ENCODE peak calls at places on chromosomes 6 and 20, in ten cellular contexts. J is NCI-H748 treated with DMSO at 0.1 percent for 48 hours; O is HT1080; E is fibroblast of gingiva; L is activated CD4-positive, CD25-positive, alpha-beta regulatory T cell; V is GM12891; H is GM10248; U is effector CD4-positive, alpha-beta T cell; M is NCI-H774; S is bronchial epithelial cell. Q is an unnamed sample.

GRCh38 chr6:13715444-13715883 is 3.8 kb upstream of the RANBP9 start:
- DNase-seq in L (no peak), J (no peak), H (peak), E (no peak), S (peak), V (no peak), O (peak), U (no peak), M (no peak), Q (no peak)

GRCh38 chr6:111918825-111919224 is 45.6 kb upstream of the FYN start:
- DNase-seq in H (no peak), J (no peak), O (peak), E (no peak), L (no peak), S (no peak), M (no peak), U (no peak), V (no peak), Q (no peak)

GRCh38 chr20:31830406-31830981 is 11.3 kb downstream of the MYLK2 start:
- DNase-seq in O (no peak), E (no peak), M (no peak), S (no peak), U (no peak), J (no peak), V (no peak), H (no peak), L (no peak), Q (no peak)

GRCh38 chr20:57698191-57698866 is 11.5 kb downstream of the PMEPA1 start:
- DNase-seq in J (no peak), V (no peak), H (no peak), U (no peak), O (peak), S (peak), L (peak), M (no peak), E (peak), Q (no peak)

GRCh38 chr6:54283877-54284860 is 24.1 kb upstream of the TINAG start:
- DNase-seq in H (no peak), U (no peak), O (no peak), M (no peak), V (no peak), E (no peak), S (no peak), J (no peak), L (no peak), Q (no peak)

GRCh38 chr20:25534845-25535244 is 50.5 kb downstream of the NINL start:
- DNase-seq in S (no peak), V (no peak), U (no peak), J (no peak), H (no peak), E (no peak), M (no peak), O (no peak), L (no peak), Q (no peak)

GRCh38 chr20:58793512-58794420 is 56.9 kb downstream of the GNAS-AS1 start:
- DNase-seq in H (no peak), E (no peak), J (no peak), U (no peak), L (no peak), O (no peak), V (no peak), S (no peak), M (no peak), Q (no peak)

GRCh38 chr6:150008588-150008987 is 16.7 kb downstream of the RAET1L start:
- DNase-seq in M (no peak), V (no peak), H (no peak), L (no peak), S (peak), J (no peak), O (peak), U (no peak), E (no peak), Q (no peak)

GRCh38 chr6:16681260-16681873 is 79.9 kb downstream of the ATXN1 start:
- DNase-seq in E (peak), U (no peak), L (no peak), M (no peak), S (peak), O (peak), H (no peak), V (no peak), J (no peak), Q (no peak)

GRCh38 chr6:159926542-159927203 is 35.9 kb downstream of the MAS1 start:
- DNase-seq in U (no peak), S (no peak), E (no peak), L (no peak), O (no peak), V (no peak), M (no peak), J (no peak), H (no peak), Q (no peak)

GRCh38 chr6:15132854-15133670 is 112.8 kb upstream of the JARID2 start:
- DNase-seq in J (no peak), H (no peak), U (no peak), S (peak), L (no peak), E (peak), M (no peak), O (peak), V (no peak), Q (no peak)

GRCh38 chr20:47790032-47790965 is 5.0 kb upstream of the SULF2 start:
- DNase-seq in O (no peak), S (peak), M (no peak), V (no peak), U (no peak), L (no peak), J (no peak), H (no peak), E (peak), Q (no peak)

GRCh38 chr6:145818796-145819195 is 4.2 kb upstream of the FBXO30 start:
- DNase-seq in L (no peak), M (no peak), V (no peak), H (no peak), O (no peak), J (no peak), S (no peak), E (no peak), U (no peak), Q (no peak)

GRCh38 chr6:80637312-80637711 is 530.8 kb downstream of the BCKDHB start:
- DNase-seq in O (peak), L (no peak), J (no peak), S (peak), H (no peak), M (no peak), U (no peak), E (no peak), V (no peak), Q (no peak)

GRCh38 chr6:158290659-158291058 is 21.6 kb upstream of the TULP4 start:
- DNase-seq in V (peak), M (no peak), H (peak), U (peak), E (no peak), O (no peak), J (no peak), S (no peak), L (peak), Q (peak)

GRCh38 chr6:10402648-10403311 is 12.1 kb downstream of the TFAP2A start:
- DNase-seq in O (no peak), J (no peak), U (no peak), L (no peak), V (no peak), M (no peak), H (no peak), S (peak), E (no peak), Q (no peak)

GRCh38 chr6:25315778-25316177 is 36.6 kb downstream of the CARMIL1 start:
- DNase-seq in L (no peak), V (no peak), E (no peak), O (no peak), S (no peak), J (no peak), M (no peak), H (no peak), U (no peak), Q (no peak)

GRCh38 chr6:72084992-72085569 is 198.7 kb downstream of the RIMS1 start:
- DNase-seq in H (no peak), O (no peak), S (peak), J (peak), U (no peak), M (peak), E (peak), L (no peak), V (no peak), Q (no peak)

GRCh38 chr6:139124887-139125672 is 9.8 kb upstream of the HECA start:
- DNase-seq in O (peak), J (peak), S (peak), L (peak), M (no peak), E (peak), V (peak), H (peak), U (peak), Q (peak)

GRCh38 chr6:90241229-90241873 is 55.3 kb downstream of the BACH2 start:
- DNase-seq in S (no peak), U (no peak), O (no peak), J (no peak), E (no peak), V (no peak), L (no peak), M (no peak), H (no peak), Q (no peak)

GRCh38 chr20:56234110-56234509 is 14.4 kb upstream of the MC3R start:
- DNase-seq in U (no peak), E (no peak), L (no peak), V (no peak), O (no peak), H (no peak), J (no peak), M (no peak), S (no peak), Q (no peak)

GRCh38 chr20:45487231-45487635 is 17.7 kb downstream of the WFDC2 start:
- DNase-seq in E (no peak), M (no peak), S (no peak), V (peak), O (no peak), J (no peak), H (no peak), U (no peak), L (no peak), Q (peak)

GRCh38 chr6:95185874-95186273 is 391.5 kb upstream of the MANEA start:
- DNase-seq in M (no peak), O (no peak), J (no peak), L (no peak), E (no peak), S (no peak), V (no peak), U (no peak), H (no peak), Q (no peak)

GRCh38 chr6:154962751-154963150 is 32.4 kb upstream of the TIAM2 start:
- DNase-seq in L (no peak), H (no peak), J (no peak), M (no peak), U (no peak), S (peak), O (peak), V (no peak), E (peak), Q (no peak)

GRCh38 chr6:52328721-52329120 is 33.2 kb upstream of the PAQR8 start:
- DNase-seq in M (peak), L (no peak), E (no peak), J (peak), S (no peak), H (no peak), O (no peak), U (no peak), V (no peak), Q (no peak)

GRCh38 chr20:1299522-1299921 is 29.4 kb downstream of the SDCBP2 start:
- DNase-seq in M (no peak), J (no peak), O (no peak), S (no peak), V (no peak), H (peak), E (no peak), U (no peak), L (no peak), Q (peak)

GRCh38 chr6:43774776-43775583 is 5.0 kb downstream of the VEGFA start:
- DNase-seq in V (peak), H (peak), U (peak), J (no peak), M (peak), S (peak), L (peak), E (peak), O (peak), Q (peak)

GRCh38 chr6:15948930-15949900 is 179.7 kb upstream of the MYLIP start:
- DNase-seq in L (no peak), V (no peak), S (peak), M (peak), H (no peak), J (peak), O (peak), U (no peak), E (no peak), Q (no peak)

Q was measured in GM19239.